ENCODE peak calls at places on chromosome 16, in eight cellular contexts. H, J, E, T, X, D, Z and K are unnamed samples.

GRCh38 chr16:3945751-3946603 is 65.5 kb upstream of the CREBBP start:
- DNase-seq in H (peak; percentile 98), J (peak; percentile 83), E (peak; percentile 74), T (peak; percentile 79), X (no peak), D (peak; percentile 64), Z (no peak), K (peak; percentile 68)

GRCh38 chr16:9817586-9817985 is 364.6 kb downstream of the GRIN2A start:
- DNase-seq in H (no peak), J (no peak), E (no peak), T (no peak), X (no peak), D (no peak), Z (no peak), K (no peak)

GRCh38 chr16:24589997-24590396 is 50.6 kb downstream of the RBBP6 start:
- DNase-seq in H (no peak), J (no peak), E (no peak), T (no peak), X (no peak), D (no peak), Z (no peak), K (no peak)

GRCh38 chr16:47538472-47538871 is 77.3 kb downstream of the PHKB start:
- DNase-seq in H (no peak), J (no peak), E (no peak), T (no peak), X (no peak), D (no peak), Z (no peak), K (no peak)

GRCh38 chr16:22887445-22887844 is 73.5 kb downstream of the HS3ST2 start:
- DNase-seq in H (no peak), J (no peak), E (no peak), T (no peak), X (no peak), D (no peak), Z (no peak), K (no peak)

GRCh38 chr16:56277040-56277439 is 85.8 kb downstream of the GNAO1 start:
- DNase-seq in H (no peak), J (no peak), E (no peak), T (no peak), X (no peak), D (no peak), Z (no peak), K (no peak)

GRCh38 chr16:23865853-23866252 is 30.1 kb downstream of the PRKCB start:
- DNase-seq in H (no peak), J (no peak), E (no peak), T (no peak), X (no peak), D (no peak), Z (no peak), K (no peak)

GRCh38 chr16:57000271-57001025 is 11.1 kb downstream of the NLRC5 start:
- DNase-seq in H (peak; percentile 54), J (peak; percentile 79), E (peak; percentile 43), T (peak; percentile 90), X (peak; percentile 61), D (no peak), Z (no peak), K (peak; percentile 37)

GRCh38 chr16:86880316-86881117 is 302.2 kb downstream of the FOXL1 start:
- DNase-seq in H (no peak), J (no peak), E (no peak), T (no peak), X (no peak), D (no peak), Z (no peak), K (no peak)